ENCODE peak calls at places on chromosomes 6 and 20, in four cellular contexts. I, Q, A and B are unnamed samples.
A peak's percentile ranks its signal among the peaks of the same experiment; 100 is the strongest.

GRCh38 chr20:63254536-63255384 is 497 bp upstream of the NKAIN4 start:
- DNase-seq in I (no peak), A (no peak), Q (no peak), B (no peak)

GRCh38 chr6:5093231-5094015 is 8.3 kb downstream of the PPP1R3G start:
- DNase-seq in I (no peak), Q (no peak), A (no peak), B (no peak)

GRCh38 chr20:63493563-63494020 is 5.3 kb downstream of the EEF1A2 start:
- DNase-seq in Q (no peak), A (no peak), I (no peak), B (no peak)

GRCh38 chr6:170132011-170132521 is 158.8 kb downstream of the DLL1 start:
- DNase-seq in Q (no peak), I (no peak), A (no peak), B (no peak)

GRCh38 chr6:6659600-6660327 is 71.2 kb downstream of the LY86 start:
- DNase-seq in I (no peak), Q (peak; percentile 15), A (no peak), B (no peak)

GRCh38 chr6:27650620-27651370 is 177.9 kb upstream of the ZNF184 start:
- DNase-seq in Q (no peak), I (peak; percentile 26), A (peak; percentile 35), B (no peak)

GRCh38 chr6:19477563-19477962 is 359.6 kb upstream of the ID4 start:
- DNase-seq in Q (no peak), I (no peak), A (no peak), B (no peak)

GRCh38 chr6:91678679-91679078 is 1091.8 kb upstream of the MAP3K7 start:
- DNase-seq in Q (no peak), A (no peak), I (no peak), B (no peak)

GRCh38 chr6:93644611-93645010 is 225.3 kb upstream of the EPHA7 start:
- DNase-seq in I (no peak), Q (no peak), A (no peak), B (no peak)

GRCh38 chr6:43070028-43070632 is 6.0 kb upstream of the PTK7 start:
- DNase-seq in A (peak; percentile 76), I (peak; percentile 84), Q (no peak), B (no peak)

GRCh38 chr20:15619816-15620215 is 953.4 kb downstream of the KIF16B start:
- DNase-seq in Q (no peak), A (no peak), I (no peak), B (no peak)

GRCh38 chr6:16337280-16337975 is 99.0 kb downstream of the GMPR start:
- DNase-seq in Q (peak; percentile 72), I (peak; percentile 100), A (peak; percentile 93), B (no peak)

GRCh38 chr6:44100088-44100550 is 27.1 kb downstream of the MRPL14 start:
- DNase-seq in Q (no peak), A (peak; percentile 37), I (no peak), B (no peak)

GRCh38 chr6:87152528-87152950 is 2.8 kb upstream of the ZNF292 start:
- DNase-seq in Q (no peak), I (peak; percentile 22), A (peak; percentile 16), B (no peak)

GRCh38 chr6:34383651-34384304 is 8.7 kb downstream of the NUDT3 start:
- DNase-seq in Q (no peak), A (no peak), I (peak; percentile 24), B (no peak)

GRCh38 chr6:100116409-100117194 is 122.6 kb upstream of the MCHR2 start:
- DNase-seq in Q (peak; percentile 57), A (peak; percentile 76), I (peak; percentile 87), B (peak; percentile 38)

GRCh38 chr20:34824861-34825529 is 456 bp downstream of the NCOA6 start:
- DNase-seq in Q (peak; percentile 60), I (peak; percentile 16), A (peak; percentile 28), B (no peak)

GRCh38 chr20:19492937-19493336 is 265.1 kb upstream of the RIN2 start:
- DNase-seq in I (no peak), Q (peak; percentile 20), A (no peak), B (no peak)

GRCh38 chr6:109702797-109703196 is 11.7 kb downstream of the FIG4 start:
- DNase-seq in Q (no peak), A (no peak), I (no peak), B (no peak)

GRCh38 chr20:13418263-13419229 is 197.5 kb downstream of the ISM1 start:
- DNase-seq in I (no peak), Q (no peak), A (no peak), B (no peak)

GRCh38 chr6:56899311-56899710 is 55.6 kb upstream of the BEND6 start:
- DNase-seq in I (peak; percentile 77), A (peak; percentile 72), Q (no peak), B (no peak)

GRCh38 chr20:3532089-3532615 is 61.3 kb downstream of the ATRN start:
- DNase-seq in I (no peak), Q (no peak), A (no peak), B (no peak)

GRCh38 chr6:127185410-127185809 is 66.9 kb downstream of the RSPO3 start:
- DNase-seq in A (no peak), I (no peak), Q (no peak), B (no peak)

GRCh38 chr6:131258816-131259476 is 123.7 kb downstream of the AKAP7 start:
- DNase-seq in I (no peak), Q (no peak), A (peak; percentile 53), B (peak; percentile 77)

GRCh38 chr6:142088858-142089216 is 43.9 kb upstream of the GJE1 start:
- DNase-seq in A (peak; percentile 58), Q (no peak), I (peak; percentile 15), B (peak; percentile 45)

GRCh38 chr6:149924206-149924932 is 1.4 kb upstream of the RAET1G start:
- DNase-seq in A (no peak), Q (no peak), I (no peak), B (no peak)

GRCh38 chr20:57094171-57094891 is 172.1 kb downstream of the BMP7 start:
- DNase-seq in I (no peak), A (no peak), Q (no peak), B (no peak)

GRCh38 chr6:112180095-112180820 is 74.1 kb downstream of the LAMA4 start:
- DNase-seq in A (peak; percentile 92), Q (peak; percentile 36), I (peak; percentile 92), B (peak; percentile 35)

DNA sequence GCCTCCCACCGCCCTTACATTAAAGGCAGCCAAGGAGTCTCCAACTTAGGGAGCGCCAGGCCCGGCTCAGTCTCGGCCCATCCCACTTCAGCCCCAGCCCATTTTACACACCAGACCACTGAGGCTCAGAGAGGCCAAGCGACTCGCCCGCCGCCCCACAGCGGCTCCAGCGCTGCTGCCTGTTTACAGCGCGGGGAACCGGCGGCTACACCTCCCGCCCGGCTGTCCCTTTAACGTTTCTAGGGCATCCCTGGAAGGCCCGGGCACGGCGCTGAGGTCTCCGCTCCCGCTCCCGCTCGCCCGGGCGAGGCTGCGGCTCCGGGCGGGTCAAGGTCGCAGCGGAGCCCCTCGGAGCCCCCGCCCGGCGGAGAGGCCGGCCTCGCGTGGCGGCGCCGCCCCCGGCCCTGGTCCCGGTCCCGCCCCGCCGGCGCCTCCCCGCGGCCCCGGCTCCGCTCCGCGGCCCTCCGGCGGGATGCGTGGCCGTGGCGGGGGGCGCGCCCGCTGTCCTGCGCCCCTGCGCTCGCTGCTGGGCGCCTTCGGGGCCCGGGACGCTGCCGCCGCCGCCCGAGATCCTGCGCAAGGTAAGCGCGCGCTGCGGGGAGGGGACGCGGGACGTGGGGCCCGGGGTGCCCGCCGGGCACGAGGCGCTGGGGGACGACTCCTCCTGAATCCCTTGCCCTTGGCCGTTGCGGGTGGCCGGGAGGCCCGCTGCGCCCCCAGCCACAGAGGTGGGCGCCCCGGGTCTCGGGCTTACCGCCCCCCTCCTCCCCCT is 27.1 kb upstream of the PHACTR3 start:
- DNase-seq in Q (no peak), A (no peak), I (no peak), B (no peak)
- H3K4me3 ChIP-seq in Q (peak overlapping the region; percentile 47), A (no peak overlapping the region), I (no peak overlapping the region), B (no peak overlapping the region)

DNA sequence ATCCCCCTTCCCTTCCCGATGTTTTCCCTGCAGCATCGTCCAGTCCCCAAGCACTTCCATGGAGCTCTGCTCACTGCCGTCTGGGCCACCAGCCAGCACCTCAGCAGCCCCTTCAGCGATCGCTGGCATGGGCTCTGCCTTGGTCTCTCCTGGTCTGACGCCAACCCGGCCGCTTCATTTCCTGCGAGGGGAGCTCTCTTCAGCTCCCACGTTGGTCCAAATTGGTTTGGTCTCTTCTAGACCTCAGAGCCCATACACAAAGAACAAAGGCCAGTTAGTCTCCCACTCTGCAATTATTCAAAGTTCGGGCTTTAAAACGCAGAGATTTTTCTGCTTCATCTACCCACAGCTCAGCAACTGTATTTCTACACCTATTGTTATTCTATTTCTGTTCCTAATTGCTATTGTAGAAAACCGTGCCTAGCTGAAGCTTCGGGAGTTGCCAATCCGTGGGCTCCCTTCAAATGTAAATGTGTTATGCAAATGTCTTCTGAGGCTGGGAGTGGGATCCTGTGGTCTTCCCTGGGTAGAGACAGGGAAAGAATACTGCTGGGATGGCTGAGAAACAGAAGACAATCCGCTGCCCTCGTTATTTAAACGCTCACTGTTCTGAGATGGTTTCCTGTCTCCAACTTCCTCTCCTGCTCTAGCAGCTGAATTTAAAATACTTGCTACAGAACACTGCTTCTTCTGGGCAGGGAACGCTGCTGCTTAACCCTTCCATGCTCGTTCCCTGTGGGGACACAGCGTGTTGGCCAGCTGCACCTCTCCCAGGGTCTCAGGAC is 154.2 kb upstream of the QKI start:
- DNase-seq in A (no peak), I (peak; percentile 3), Q (peak; percentile 70), B (no peak)
- H3K4me3 ChIP-seq in A (no peak overlapping the region), I (no peak overlapping the region), Q (peak overlapping the region; percentile 46), B (no peak overlapping the region)

GRCh38 chr20:58417418-58417817 is 28.4 kb downstream of the VAPB start:
- DNase-seq in Q (no peak), A (no peak), I (no peak), B (no peak)

GRCh38 chr20:58416832-58417231 is 27.8 kb downstream of the VAPB start:
- DNase-seq in A (no peak), Q (no peak), I (no peak), B (no peak)

GRCh38 chr20:58418949-58419748 is 30.1 kb downstream of the VAPB start:
- DNase-seq in Q (no peak), A (no peak), I (no peak), B (no peak)

GRCh38 chr20:58420798-58421496 is 31.9 kb downstream of the VAPB start:
- DNase-seq in A (peak; percentile 86), I (peak; percentile 66), Q (no peak), B (peak; percentile 23)

DNA sequence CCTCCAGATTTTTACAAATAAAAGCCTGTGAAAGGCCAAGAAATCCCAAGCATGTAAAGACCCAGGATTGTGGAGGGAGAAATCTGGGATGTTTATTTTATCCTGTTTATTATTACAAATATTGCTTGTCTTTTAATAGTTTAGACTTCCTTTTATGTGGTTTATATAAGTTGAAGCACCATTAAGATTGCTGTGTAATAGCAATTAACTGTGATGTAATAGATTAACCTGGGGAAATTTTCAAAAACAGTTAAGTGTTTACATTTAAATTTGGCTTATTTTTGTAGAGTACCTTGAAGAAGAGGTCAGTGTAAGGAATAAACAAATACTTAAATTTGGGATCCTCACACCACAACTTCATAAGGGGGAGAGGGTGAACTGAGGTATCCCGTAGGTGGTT is 27.0 kb downstream of the VAPB start:
- DNase-seq in I (no peak), Q (no peak), A (no peak), B (no peak)
- H3K4me3 ChIP-seq in I (no peak overlapping the region), Q (no peak overlapping the region), A (no peak overlapping the region), B (no peak overlapping the region)

GRCh38 chr6:128259735-128260685 is 260.4 kb downstream of the PTPRK start:
- DNase-seq in A (no peak), I (peak; percentile 12), Q (no peak), B (no peak)
- H3K4me3 ChIP-seq in A (no peak overlapping the region), I (peak overlapping the region; percentile 11), Q (no peak overlapping the region), B (no peak overlapping the region)